ENCODE peak calls at places on chromosome 15, in nine cellular contexts. H is RCC 7860; J is activated CD8-positive, alpha-beta memory T cell treated with anti-CD3 and anti-CD28 coated beads for 48 hours; K is pons; P is A549; F is GM19239; D is stimulated activated CD4-positive, alpha-beta T cell treated with anti-CD3 and anti-CD28 coated beads, Interleukin-1b, Interleukin-23, amount 100 ng/mL, for 24 hours; Q is mesendoderm; V is ACHN. W is an unnamed sample.
A peak's percentile ranks its signal among the peaks of the same experiment; 100 is the strongest.

GRCh38 chr15:69265347-69265955 is 33.3 kb upstream of the PAQR5 start:
- DNase-seq in H (peak; percentile 12), Q (peak; percentile 25), F (no peak), V (peak; percentile 45), D (no peak), K (peak; percentile 76), J (no peak), P (peak; percentile 36), W (peak; percentile 28)

GRCh38 chr15:67127925-67128324 is 62.5 kb downstream of the SMAD3 start:
- DNase-seq in J (no peak), K (no peak), D (no peak), V (peak; percentile 96), Q (no peak), H (peak; percentile 98), F (no peak), P (peak; percentile 82), W (no peak)

GRCh38 chr15:67253103-67253502 is 1.4 kb downstream of the AAGAB start:
- DNase-seq in H (no peak), K (no peak), V (no peak), J (no peak), Q (no peak), F (no peak), P (no peak), D (no peak), W (no peak)

GRCh38 chr15:73539726-73540125 is 93.5 kb downstream of the NPTN start:
- DNase-seq in D (no peak), P (no peak), Q (no peak), H (no peak), V (no peak), F (no peak), J (no peak), K (no peak), W (no peak)

GRCh38 chr15:65730560-65731172 is 61.4 kb downstream of the DENND4A start:
- DNase-seq in P (no peak), J (no peak), D (no peak), V (no peak), Q (no peak), H (no peak), K (no peak), F (no peak), W (no peak)

GRCh38 chr15:66007663-66008262 is 138.5 kb downstream of the RAB11A start:
- DNase-seq in P (no peak), K (no peak), V (no peak), D (no peak), H (no peak), J (no peak), Q (peak; percentile 25), F (no peak), W (no peak)

GRCh38 chr15:82135645-82136044 is 89.8 kb upstream of the MEX3B start:
- DNase-seq in Q (no peak), J (no peak), H (peak; percentile 63), F (no peak), K (no peak), V (no peak), D (no peak), P (no peak), W (no peak)

GRCh38 chr15:82587805-82588204 is 47.5 kb upstream of the RPS17 start:
- DNase-seq in K (no peak), J (no peak), V (no peak), P (no peak), H (no peak), Q (peak; percentile 72), F (no peak), D (no peak), W (no peak)

GRCh38 chr15:65902373-65902772 is 33.1 kb downstream of the RAB11A start:
- DNase-seq in Q (peak; percentile 86), P (peak; percentile 73), H (peak; percentile 33), V (peak; percentile 70), J (no peak), D (no peak), F (peak; percentile 59), K (peak; percentile 81), W (peak; percentile 63)

W was measured in H7.